ENCODE peak calls at places on chromosomes 4 and X, in nine cellular contexts. One of them, this sample, is unnamed.

GRCh38 chr4:28443786-28444412 is 1583.3 kb downstream of the STIM2 start:
- DNase-seq in iris pigment epithelial cell: no peak
- DNase-seq in stimulated activated naive CD4-positive, alpha-beta T cell: no peak
- DNase-seq in cardiac fibroblast: no peak
- DNase-seq in NT2/D1: no peak
- DNase-seq in T-helper 1 cell: no peak
- DNase-seq in Caki2: no peak
- DNase-seq in activated T-cell treated with anti-CD3 and anti-CD28 coated beads for 48 hours: no peak
- DNase-seq in neural progenitor cell: no peak
- DNase-seq in this sample: no peak

GRCh38 chr4:3762264-3762663 is 3.9 kb upstream of the ADRA2C start:
- DNase-seq in activated T-cell treated with anti-CD3 and anti-CD28 coated beads for 48 hours: no peak
- DNase-seq in NT2/D1: no peak
- DNase-seq in stimulated activated naive CD4-positive, alpha-beta T cell: no peak
- DNase-seq in neural progenitor cell: no peak
- DNase-seq in cardiac fibroblast: no peak
- DNase-seq in T-helper 1 cell: no peak
- DNase-seq in Caki2: no peak
- DNase-seq in iris pigment epithelial cell: no peak
- DNase-seq in this sample: no peak

GRCh38 chrX:39652336-39652735 is 445.4 kb downstream of the BCOR start:
- DNase-seq in Caki2: no peak
- DNase-seq in neural progenitor cell: peak; percentile 39
- DNase-seq in NT2/D1: peak; percentile 46
- DNase-seq in T-helper 1 cell: no peak
- DNase-seq in stimulated activated naive CD4-positive, alpha-beta T cell: no peak
- DNase-seq in activated T-cell treated with anti-CD3 and anti-CD28 coated beads for 48 hours: peak; percentile 6
- DNase-seq in cardiac fibroblast: peak; percentile 25
- DNase-seq in iris pigment epithelial cell: no peak
- DNase-seq in this sample: peak; percentile 55

GRCh38 chrX:72620550-72621145 is 48.0 kb upstream of the HDAC8 start:
- DNase-seq in Caki2: peak; percentile 67
- DNase-seq in NT2/D1: no peak
- DNase-seq in cardiac fibroblast: peak; percentile 87
- DNase-seq in iris pigment epithelial cell: peak; percentile 92
- DNase-seq in neural progenitor cell: no peak
- DNase-seq in stimulated activated naive CD4-positive, alpha-beta T cell: no peak
- DNase-seq in activated T-cell treated with anti-CD3 and anti-CD28 coated beads for 48 hours: peak; percentile 31
- DNase-seq in T-helper 1 cell: no peak
- DNase-seq in this sample: no peak

GRCh38 chrX:111123606-111124179 is 27.7 kb downstream of the PAK3 start:
- DNase-seq in cardiac fibroblast: no peak
- DNase-seq in NT2/D1: no peak
- DNase-seq in Caki2: no peak
- DNase-seq in neural progenitor cell: no peak
- DNase-seq in activated T-cell treated with anti-CD3 and anti-CD28 coated beads for 48 hours: no peak
- DNase-seq in stimulated activated naive CD4-positive, alpha-beta T cell: no peak
- DNase-seq in T-helper 1 cell: no peak
- DNase-seq in iris pigment epithelial cell: no peak
- DNase-seq in this sample: no peak

GRCh38 chr4:8641931-8642650 is 49.5 kb downstream of the CPZ start:
- DNase-seq in activated T-cell treated with anti-CD3 and anti-CD28 coated beads for 48 hours: no peak
- DNase-seq in cardiac fibroblast: no peak
- DNase-seq in T-helper 1 cell: peak; percentile 2
- DNase-seq in NT2/D1: no peak
- DNase-seq in stimulated activated naive CD4-positive, alpha-beta T cell: no peak
- DNase-seq in iris pigment epithelial cell: no peak
- DNase-seq in neural progenitor cell: no peak
- DNase-seq in Caki2: no peak
- DNase-seq in this sample: no peak

GRCh38 chr4:13483142-13484044 is 747 bp downstream of the RAB28 start:
- DNase-seq in iris pigment epithelial cell: peak; percentile 73
- DNase-seq in activated T-cell treated with anti-CD3 and anti-CD28 coated beads for 48 hours: no peak
- DNase-seq in NT2/D1: peak; percentile 38
- DNase-seq in Caki2: peak; percentile 60
- DNase-seq in T-helper 1 cell: peak; percentile 11
- DNase-seq in stimulated activated naive CD4-positive, alpha-beta T cell: peak; percentile 41
- DNase-seq in neural progenitor cell: peak; percentile 85
- DNase-seq in cardiac fibroblast: peak; percentile 82
- DNase-seq in this sample: peak; percentile 33

GRCh38 chrX:112832481-112833095 is 8.0 kb downstream of the AMOT start:
- DNase-seq in T-helper 1 cell: no peak
- DNase-seq in iris pigment epithelial cell: no peak
- DNase-seq in NT2/D1: no peak
- DNase-seq in neural progenitor cell: no peak
- DNase-seq in activated T-cell treated with anti-CD3 and anti-CD28 coated beads for 48 hours: no peak
- DNase-seq in Caki2: no peak
- DNase-seq in cardiac fibroblast: no peak
- DNase-seq in stimulated activated naive CD4-positive, alpha-beta T cell: no peak
- DNase-seq in this sample: no peak

GRCh38 chr4:1459664-1460511 is 53.6 kb upstream of the NKX1-1 start:
- DNase-seq in cardiac fibroblast: no peak
- DNase-seq in NT2/D1: peak; percentile 22
- DNase-seq in stimulated activated naive CD4-positive, alpha-beta T cell: no peak
- DNase-seq in activated T-cell treated with anti-CD3 and anti-CD28 coated beads for 48 hours: no peak
- DNase-seq in iris pigment epithelial cell: no peak
- DNase-seq in Caki2: no peak
- DNase-seq in T-helper 1 cell: no peak
- DNase-seq in neural progenitor cell: no peak
- DNase-seq in this sample: no peak

GRCh38 chrX:17788956-17789562 is 51.8 kb downstream of the SCML1 start:
- DNase-seq in T-helper 1 cell: no peak
- DNase-seq in Caki2: no peak
- DNase-seq in activated T-cell treated with anti-CD3 and anti-CD28 coated beads for 48 hours: no peak
- DNase-seq in NT2/D1: no peak
- DNase-seq in iris pigment epithelial cell: no peak
- DNase-seq in neural progenitor cell: no peak
- DNase-seq in stimulated activated naive CD4-positive, alpha-beta T cell: no peak
- DNase-seq in cardiac fibroblast: no peak
- DNase-seq in this sample: no peak

GRCh38 chrX:153539171-153539978 is 21.9 kb downstream of the ATP2B3 start:
- DNase-seq in neural progenitor cell: peak; percentile 81
- DNase-seq in T-helper 1 cell: peak; percentile 28
- DNase-seq in cardiac fibroblast: peak; percentile 64
- DNase-seq in activated T-cell treated with anti-CD3 and anti-CD28 coated beads for 48 hours: peak; percentile 43
- DNase-seq in NT2/D1: peak; percentile 18
- DNase-seq in iris pigment epithelial cell: peak; percentile 52
- DNase-seq in Caki2: peak; percentile 46
- DNase-seq in stimulated activated naive CD4-positive, alpha-beta T cell: peak; percentile 47
- DNase-seq in this sample: peak; percentile 54

GRCh38 chr4:85127653-85128052 is 161.2 kb upstream of the WDFY3 start:
- DNase-seq in stimulated activated naive CD4-positive, alpha-beta T cell: no peak
- DNase-seq in iris pigment epithelial cell: peak; percentile 56
- DNase-seq in cardiac fibroblast: peak; percentile 53
- DNase-seq in activated T-cell treated with anti-CD3 and anti-CD28 coated beads for 48 hours: no peak
- DNase-seq in Caki2: peak; percentile 41
- DNase-seq in T-helper 1 cell: no peak
- DNase-seq in NT2/D1: no peak
- DNase-seq in neural progenitor cell: peak; percentile 88
- DNase-seq in this sample: peak; percentile 46

This sample was measured in GM12865.